ENCODE peak calls at places on chromosomes 6 and 20, in five cellular contexts. G, Q, S, L and O are unnamed samples. For H3K9me3, the result is how much of the 10 kb centered on the place peaks cover.

GRCh38 chr20:4601630-4602296 is 119.9 kb upstream of the PRND start:
- DNase-seq in S (peak), Q (peak), G (no peak), L (no peak), O (peak)

GRCh38 chr6:5898102-5898501 is 108.6 kb downstream of the NRN1 start:
- DNase-seq in G (no peak), Q (no peak), S (no peak), L (no peak), O (no peak)

GRCh38 chr6:35727206-35727934 is 9.5 kb upstream of the ARMC12 start:
- DNase-seq in S (peak), Q (peak), G (peak), L (peak), O (peak)

GRCh38 chr6:139765825-139766285 is 391.4 kb upstream of the CITED2 start:
- DNase-seq in Q (no peak), S (no peak), G (no peak), L (peak), O (no peak)

GRCh38 chr6:66605971-66606370 is 898.9 kb upstream of the EYS start:
- DNase-seq in G (no peak), Q (no peak), L (no peak), S (no peak), O (no peak)

GRCh38 chr6:139219746-139220145 is 72.1 kb downstream of the TXLNB start:
- DNase-seq in G (no peak), Q (no peak), S (no peak), L (no peak), O (no peak)

GRCh38 chr6:109799664-109800063 is 108.6 kb downstream of the FIG4 start:
- DNase-seq in S (no peak), G (no peak), Q (no peak), L (no peak), O (no peak)

GRCh38 chr20:24756292-24757025 is 192.6 kb upstream of the CST7 start:
- DNase-seq in G (no peak), S (no peak), L (no peak), Q (no peak), O (no peak)

GRCh38 chr20:4740774-4741431 is 19.2 kb downstream of the PRND start:
- DNase-seq in S (no peak), G (peak), Q (no peak), L (peak), O (no peak)

GRCh38 chr6:43812850-43813584 is 43.0 kb downstream of the VEGFA start:
- DNase-seq in G (peak), Q (no peak), L (no peak), S (no peak), O (no peak)

GRCh38 chr6:164826831-164827468 is 482.5 kb downstream of the C6orf118 start:
- DNase-seq in S (no peak), L (no peak), G (no peak), Q (no peak), O (no peak)

GRCh38 chr6:137792160-137793033 is 74.7 kb upstream of the TNFAIP3 start:
- DNase-seq in L (no peak), G (no peak), S (no peak), Q (no peak), O (no peak)

GRCh38 chr6:11778648-11779307 is at the start of gene ADTRP:
- DNase-seq in Q (peak), S (no peak), G (no peak), L (no peak), O (no peak)

GRCh38 chr20:38685853-38686473 is 38.3 kb upstream of the SLC32A1 start:
- DNase-seq in L (peak), G (peak), S (peak), Q (peak), O (peak)

GRCh38 chr20:4455301-4455701 is 266.4 kb upstream of the PRND start:
- DNase-seq in Q (no peak), L (no peak), G (no peak), S (no peak), O (no peak)

GRCh38 chr20:57326667-57327455 is 2.7 kb upstream of the SPO11 start:
- DNase-seq in G (peak), S (no peak), Q (no peak), L (no peak), O (no peak)

GRCh38 chr20:25573288-25574251 is 11.8 kb downstream of the NINL start:
- DNase-seq in L (no peak), S (no peak), G (no peak), Q (peak), O (no peak)

GRCh38 chr20:49405062-49405683 is 77.3 kb downstream of the KCNB1 start:
- DNase-seq in S (no peak), Q (no peak), L (no peak), G (peak), O (no peak)

GRCh38 chr6:161434331-161434730 is 160.5 kb upstream of the AGPAT4 start:
- DNase-seq in G (no peak), Q (no peak), S (no peak), L (no peak), O (no peak)

GRCh38 chr20:63589261-63590217 is 15.5 kb upstream of the HELZ2 start:
- DNase-seq in Q (no peak), S (no peak), L (no peak), G (no peak), O (peak)

GRCh38 chr6:163844761-163845160 is 430.2 kb downstream of the QKI start:
- DNase-seq in G (no peak), L (no peak), S (no peak), Q (no peak), O (no peak)

GRCh38 chr20:10236540-10237533 is 18.2 kb downstream of the SNAP25 start:
- DNase-seq in Q (no peak), L (no peak), G (no peak), S (no peak), O (no peak)

GRCh38 chr6:154572592-154572991 is 62.1 kb upstream of the CNKSR3 start:
- DNase-seq in L (no peak), S (no peak), G (no peak), Q (no peak), O (no peak)

GRCh38 chr6:170512249-170512648 is 40.9 kb downstream of the PSMB1 start:
- DNase-seq in L (no peak), Q (no peak), G (no peak), S (no peak), O (no peak)

GRCh38 chr6:147676896-147677295 is 168.4 kb downstream of the SAMD5 start:
- DNase-seq in Q (no peak), G (no peak), L (no peak), S (no peak), O (no peak)

GRCh38 chr6:148509152-148509571 is 166.5 kb downstream of the SASH1 start:
- DNase-seq in G (no peak), S (no peak), L (no peak), Q (no peak), O (no peak)

GRCh38 chr6:43733471-43734293 is 36.3 kb upstream of the VEGFA start:
- DNase-seq in G (no peak), S (no peak), Q (peak), L (no peak), O (no peak)

GRCh38 chr6:3617681-3618299 is 133.7 kb downstream of the PXDC1 start:
- DNase-seq in Q (no peak), L (no peak), S (no peak), G (no peak), O (no peak)

GRCh38 chr6:164296411-164296810 is 881.9 kb downstream of the QKI start:
- DNase-seq in S (no peak), G (no peak), Q (no peak), L (no peak), O (no peak)

GRCh38 chr6:38033442-38033982 is 214.0 kb downstream of the ZFAND3 start:
- DNase-seq in Q (no peak), S (no peak), L (no peak), G (no peak), O (no peak)

GRCh38 chr6:127365874-127366273 is 22.5 kb upstream of the ECHDC1 start:
- DNase-seq in Q (no peak), G (no peak), L (no peak), S (no peak), O (no peak)

GRCh38 chr6:105120570-105120969 is 59.2 kb downstream of the POPDC3 start:
- DNase-seq in S (no peak), L (no peak), G (no peak), Q (no peak), O (no peak)

GRCh38 chr20:46250772-46251171 is 57.5 kb downstream of the CDH22 start:
- DNase-seq in G (no peak), Q (no peak), L (no peak), S (no peak), O (no peak)

GRCh38 chr6:4848382-4849068 is 72.3 kb downstream of the CDYL start:
- DNase-seq in G (peak), S (peak), Q (peak), L (no peak), O (no peak)

GRCh38 chr6:168535711-168536110 is 94.7 kb downstream of the SMOC2 start:
- DNase-seq in G (no peak), L (no peak), S (no peak), Q (no peak), O (no peak)

GRCh38 chr6:168534265-168534664 is 93.3 kb downstream of the SMOC2 start:
- DNase-seq in Q (no peak), G (no peak), L (no peak), S (peak), O (no peak)

GRCh38 chr6:168536665-168537249 is 95.8 kb downstream of the SMOC2 start:
- DNase-seq in G (no peak), S (no peak), Q (no peak), L (no peak), O (no peak)

GRCh38 chr6:168537485-168537884 is 96.5 kb downstream of the SMOC2 start:
- DNase-seq in Q (no peak), S (no peak), L (no peak), G (peak), O (no peak)

GRCh38 chr6:168536196-168536595 is 95.2 kb downstream of the SMOC2 start:
- DNase-seq in G (no peak), Q (no peak), L (no peak), S (no peak), O (no peak)
- H3K9me3 ChIP-seq in G (under half), Q (under half), L (under half), S (under half), O (under half)

DNA sequence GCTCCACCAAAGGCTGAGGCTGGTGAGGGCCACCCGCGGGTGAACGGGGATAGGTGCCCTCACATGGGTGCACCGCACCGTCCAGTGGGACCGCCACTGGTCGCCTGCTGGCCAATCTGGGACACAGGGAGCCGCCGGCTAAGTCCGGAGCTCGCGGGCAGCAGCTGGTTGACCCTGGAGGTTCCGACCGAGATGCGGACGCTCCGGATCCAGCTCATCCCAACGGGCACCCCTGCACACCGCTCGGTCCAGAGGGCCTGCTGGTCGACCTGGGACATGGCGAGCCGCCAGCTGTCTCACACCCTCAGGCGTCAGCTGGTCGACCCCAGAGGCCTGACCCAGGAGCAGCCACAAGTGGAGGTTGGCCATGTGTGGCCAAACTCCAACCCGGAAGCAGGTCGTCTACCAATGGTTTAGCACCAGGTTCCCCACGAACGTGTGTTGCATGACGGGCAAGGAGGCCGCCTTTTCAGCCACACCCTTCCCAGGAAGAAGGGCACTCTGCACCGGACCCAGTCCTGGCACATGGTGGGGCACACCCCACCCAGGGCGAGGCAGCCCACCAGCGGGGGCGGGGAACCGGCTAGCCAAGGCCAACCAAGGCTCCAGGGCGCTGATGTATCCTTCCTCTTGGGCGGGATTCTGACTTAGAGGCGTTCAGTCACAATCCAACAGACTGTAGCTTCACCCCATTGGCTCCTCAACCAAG is 746.0 kb upstream of the DEFB115 start:
- DNase-seq in L (no peak), S (no peak), G (no peak), Q (no peak), O (no peak)
- H3K9me3 ChIP-seq in L (under half), S (under half), G (under half), Q (under half), O (under half)

GRCh38 chr6:67888546-67888885 is 746.6 kb upstream of the ADGRB3 start:
- DNase-seq in Q (no peak), S (no peak), L (no peak), G (no peak), O (no peak)
- H3K9me3 ChIP-seq in Q (under half), S (under half), L (under half), G (under half), O (under half)

DNA sequence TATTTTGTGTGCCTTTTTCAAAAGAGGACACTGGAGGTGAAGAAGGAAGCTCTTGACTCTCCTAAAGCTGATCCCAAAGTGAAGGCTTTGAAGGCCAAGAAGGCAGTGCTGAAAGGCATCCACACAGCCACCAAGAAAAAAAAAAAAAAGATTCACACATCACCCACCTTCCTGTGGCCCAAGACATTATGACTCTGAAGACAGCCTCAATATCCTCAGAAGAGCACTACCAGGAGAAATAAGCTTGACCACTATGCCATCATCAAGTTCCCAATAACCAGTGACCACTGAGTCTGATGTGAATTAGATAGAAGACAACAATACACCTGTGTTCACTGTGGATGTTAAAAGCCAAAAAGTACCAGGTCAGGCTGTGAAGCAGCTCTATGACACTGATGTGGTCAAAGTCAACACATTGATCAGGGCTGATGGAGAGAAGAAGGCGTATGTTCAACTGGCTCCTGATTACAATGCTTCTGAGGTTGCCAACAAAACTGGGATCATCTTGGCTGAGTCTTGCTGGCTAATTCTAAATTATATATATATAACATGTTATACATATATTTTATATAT is 59.4 kb downstream of the PLCG1 start:
- DNase-seq in Q (no peak), S (no peak), L (no peak), G (no peak), O (no peak)
- H3K9me3 ChIP-seq in Q (under half), S (under half), L (under half), G (under half), O (under half)

GRCh38 chr20:3121955-3122610 is 37.6 kb upstream of the AVP start:
- DNase-seq in S (no peak), L (no peak), Q (no peak), G (no peak), O (peak)
- H3K9me3 ChIP-seq in S (under half), L (under half), Q (under half), G (under half), O (under half)